ENCODE peak calls at places on chromosomes 1 and 21, in ten cellular contexts. R, Q, D, G, W, I, E, A, T and F are unnamed samples.

GRCh38 chr1:62306065-62306464 is 13.2 kb downstream of the KANK4 start:
- DNase-seq in R (no peak), Q (no peak), D (no peak), G (no peak), W (no peak), I (no peak), E (no peak), A (no peak), T (no peak), F (no peak)

GRCh38 chr1:174314433-174314832 is 133.3 kb upstream of the GPR52 start:
- DNase-seq in R (no peak), Q (no peak), D (no peak), G (no peak), W (no peak), I (no peak), E (no peak), A (no peak), T (no peak), F (peak)

GRCh38 chr1:80417651-80418050 is 1383.1 kb upstream of the ADGRL2 start:
- DNase-seq in R (peak), Q (no peak), D (peak), G (no peak), W (no peak), I (no peak), E (no peak), A (no peak), T (no peak), F (no peak)

GRCh38 chr1:239896569-239896968 is 195.1 kb upstream of the FMN2 start:
- DNase-seq in R (no peak), Q (no peak), D (no peak), G (no peak), W (no peak), I (no peak), E (no peak), A (no peak), T (no peak), F (no peak)

GRCh38 chr1:169308313-169309039 is 59.1 kb downstream of the NME7 start:
- DNase-seq in R (no peak), Q (no peak), D (no peak), G (no peak), W (no peak), I (no peak), E (no peak), A (no peak), T (no peak), F (no peak)

GRCh38 chr1:153629971-153630370 is 1.7 kb downstream of the S100A1 start:
- DNase-seq in R (no peak), Q (peak), D (no peak), G (no peak), W (no peak), I (no peak), E (no peak), A (no peak), T (no peak), F (no peak)

GRCh38 chr1:3506943-3507342 is 52.5 kb downstream of the ARHGEF16 start:
- DNase-seq in R (no peak), Q (no peak), D (no peak), G (no peak), W (no peak), I (no peak), E (no peak), A (no peak), T (no peak), F (no peak)

GRCh38 chr1:168465942-168466702 is 77.7 kb downstream of the XCL2 start:
- DNase-seq in R (peak), Q (no peak), D (no peak), G (peak), W (no peak), I (no peak), E (peak), A (no peak), T (peak), F (no peak)

GRCh38 chr1:68043443-68044090 is 6.9 kb downstream of the DIRAS3 start:
- DNase-seq in R (no peak), Q (no peak), D (no peak), G (no peak), W (no peak), I (no peak), E (no peak), A (no peak), T (no peak), F (no peak)

GRCh38 chr1:46549697-46550681 is 1.5 kb downstream of the KNCN start:
- DNase-seq in R (peak), Q (peak), D (peak), G (no peak), W (peak), I (peak), E (peak), A (peak), T (no peak), F (no peak)

GRCh38 chr1:39205102-39205780 is 746 bp downstream of the MACF1 start:
- DNase-seq in R (peak), Q (no peak), D (peak), G (peak), W (peak), I (no peak), E (peak), A (no peak), T (no peak), F (no peak)

GRCh38 chr21:42161957-42162681 is 56.8 kb upstream of the ABCG1 start:
- DNase-seq in R (no peak), Q (peak), D (no peak), G (no peak), W (no peak), I (no peak), E (peak), A (peak), T (no peak), F (no peak)

GRCh38 chr1:219318826-219319225 is 145.1 kb downstream of the LYPLAL1 start:
- DNase-seq in R (no peak), Q (no peak), D (no peak), G (no peak), W (no peak), I (no peak), E (no peak), A (no peak), T (no peak), F (no peak)

GRCh38 chr1:43419627-43420425 is 30.1 kb downstream of the SZT2 start:
- DNase-seq in R (no peak), Q (no peak), D (no peak), G (no peak), W (no peak), I (no peak), E (no peak), A (no peak), T (no peak), F (no peak)

GRCh38 chr1:147627435-147628110 is 42.8 kb downstream of the ACP6 start:
- DNase-seq in R (peak), Q (no peak), D (peak), G (peak), W (peak), I (peak), E (peak), A (peak), T (peak), F (peak)

GRCh38 chr1:23216771-23217420 is 406 bp downstream of the HTR1D start:
- DNase-seq in R (no peak), Q (no peak), D (no peak), G (no peak), W (no peak), I (peak), E (peak), A (no peak), T (peak), F (no peak)

GRCh38 chr1:46062651-46063319 is 69.6 kb downstream of the PIK3R3 start:
- DNase-seq in R (no peak), Q (no peak), D (peak), G (no peak), W (no peak), I (peak), E (peak), A (no peak), T (peak), F (no peak)

GRCh38 chr1:33302325-33302724 is 18.6 kb downstream of the A3GALT2 start:
- DNase-seq in R (peak), Q (no peak), D (no peak), G (no peak), W (no peak), I (no peak), E (no peak), A (no peak), T (no peak), F (no peak)

GRCh38 chr1:34929497-34929852 is at the start of gene DLGAP3:
- DNase-seq in R (no peak), Q (no peak), D (no peak), G (no peak), W (no peak), I (peak), E (peak), A (no peak), T (peak), F (peak)

GRCh38 chr1:93483606-93484005 is 35.7 kb downstream of the FNBP1L start:
- DNase-seq in R (no peak), Q (no peak), D (no peak), G (no peak), W (no peak), I (no peak), E (no peak), A (no peak), T (no peak), F (no peak)

GRCh38 chr1:198443374-198444233 is 96.9 kb downstream of the ATP6V1G3 start:
- DNase-seq in R (peak), Q (no peak), D (peak), G (peak), W (peak), I (peak), E (peak), A (no peak), T (no peak), F (no peak)

GRCh38 chr1:59699227-59699847 is 115.4 kb upstream of the HOOK1 start:
- DNase-seq in R (peak), Q (no peak), D (peak), G (no peak), W (peak), I (peak), E (peak), A (no peak), T (no peak), F (peak)

GRCh38 chr1:1398677-1399186 is 403 bp downstream of the CCNL2 start:
- DNase-seq in R (no peak), Q (peak), D (no peak), G (no peak), W (no peak), I (no peak), E (peak), A (no peak), T (no peak), F (no peak)

GRCh38 chr1:172719694-172720138 is 60.8 kb downstream of the FASLG start:
- DNase-seq in R (peak), Q (no peak), D (peak), G (peak), W (peak), I (peak), E (peak), A (no peak), T (no peak), F (no peak)

GRCh38 chr1:67053535-67053784 is 488 bp downstream of the SLC35D1 start:
- DNase-seq in R (no peak), Q (no peak), D (no peak), G (no peak), W (no peak), I (peak), E (peak), A (no peak), T (no peak), F (no peak)

GRCh38 chr1:38026592-38027200 is 14.2 kb downstream of the UTP11 start:
- DNase-seq in R (peak), Q (peak), D (no peak), G (no peak), W (peak), I (peak), E (peak), A (peak), T (peak), F (peak)

GRCh38 chr1:232925421-232926202 is 24.8 kb upstream of the NTPCR start:
- DNase-seq in R (no peak), Q (no peak), D (no peak), G (no peak), W (no peak), I (no peak), E (no peak), A (no peak), T (peak), F (no peak)

GRCh38 chr1:78279051-78279450 is 211.7 kb upstream of the PTGFR start:
- DNase-seq in R (peak), Q (no peak), D (peak), G (no peak), W (peak), I (no peak), E (no peak), A (no peak), T (no peak), F (no peak)

DNA sequence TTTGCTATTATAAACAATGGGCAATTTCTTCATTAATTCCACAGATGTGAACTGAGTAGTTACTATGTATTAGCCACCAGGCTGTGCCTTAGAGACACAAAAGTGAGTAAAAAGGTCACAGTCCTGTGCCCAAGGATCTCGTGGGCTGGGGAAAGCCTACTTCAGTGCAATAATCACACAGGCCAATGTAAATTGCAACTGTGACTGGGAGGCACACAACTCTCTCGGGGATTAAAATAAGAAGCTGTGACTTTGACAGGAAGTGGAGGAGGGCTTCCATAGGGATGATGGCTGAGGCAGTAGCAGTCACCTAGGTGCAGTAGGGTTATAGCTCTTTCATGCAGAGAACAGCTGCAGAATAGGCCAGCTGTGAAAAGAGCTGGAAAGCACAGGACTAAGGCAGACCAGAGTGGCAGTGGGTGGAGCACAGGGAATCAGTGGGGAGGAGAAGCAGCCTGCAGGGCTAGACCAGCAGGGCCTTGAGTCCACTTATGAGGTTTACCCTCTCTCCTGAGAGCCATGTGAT is 121.9 kb downstream of the MAB21L3 start:
- DNase-seq in R (peak), Q (no peak), D (no peak), G (no peak), W (no peak), I (no peak), E (peak), A (no peak), T (peak), F (peak)
- TF ChIP-seq CTCF in R (no peak), Q (peak), D (no peak), G (no peak), W (no peak), I (no peak), E (peak), A (peak), T (peak), F (peak)

GRCh38 chr1:159705911-159706270 is 8.5 kb downstream of the CRP start:
- DNase-seq in R (no peak), Q (no peak), D (no peak), G (no peak), W (no peak), I (no peak), E (no peak), A (no peak), T (no peak), F (no peak)

GRCh38 chr1:159705251-159705910 is 9.0 kb downstream of the CRP start:
- DNase-seq in R (no peak), Q (no peak), D (no peak), G (no peak), W (no peak), I (no peak), E (no peak), A (no peak), T (no peak), F (no peak)

GRCh38 chr1:159699653-159700052 is 14.7 kb downstream of the CRP start:
- DNase-seq in R (no peak), Q (no peak), D (no peak), G (no peak), W (no peak), I (no peak), E (no peak), A (no peak), T (no peak), F (no peak)

DNA sequence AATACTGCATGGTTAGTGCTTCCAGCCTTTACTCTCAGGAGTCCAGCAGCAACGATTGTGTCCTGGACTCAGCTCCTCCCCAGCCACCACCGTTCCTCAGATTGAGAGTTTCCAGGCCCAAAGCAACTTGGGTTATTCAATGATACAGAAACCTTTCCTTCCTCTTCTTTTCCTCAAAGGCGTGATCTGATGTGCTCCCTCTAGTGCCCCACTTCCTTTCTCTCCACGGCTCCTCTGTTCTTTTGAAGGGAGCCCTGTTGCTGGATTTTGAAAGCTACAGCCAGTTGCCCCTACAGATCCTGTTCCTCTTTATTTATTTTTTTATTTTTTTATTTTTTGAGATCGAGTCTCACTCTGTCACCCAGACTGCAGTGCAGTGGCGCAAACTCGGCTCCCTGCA is 14.1 kb downstream of the CRP start:
- DNase-seq in R (no peak), Q (no peak), D (no peak), G (no peak), W (no peak), I (no peak), E (no peak), A (no peak), T (no peak), F (no peak)
- TF ChIP-seq CTCF in R (no peak), Q (no peak), D (no peak), G (no peak), W (peak), I (no peak), E (no peak), A (no peak), T (no peak), F (no peak)

DNA sequence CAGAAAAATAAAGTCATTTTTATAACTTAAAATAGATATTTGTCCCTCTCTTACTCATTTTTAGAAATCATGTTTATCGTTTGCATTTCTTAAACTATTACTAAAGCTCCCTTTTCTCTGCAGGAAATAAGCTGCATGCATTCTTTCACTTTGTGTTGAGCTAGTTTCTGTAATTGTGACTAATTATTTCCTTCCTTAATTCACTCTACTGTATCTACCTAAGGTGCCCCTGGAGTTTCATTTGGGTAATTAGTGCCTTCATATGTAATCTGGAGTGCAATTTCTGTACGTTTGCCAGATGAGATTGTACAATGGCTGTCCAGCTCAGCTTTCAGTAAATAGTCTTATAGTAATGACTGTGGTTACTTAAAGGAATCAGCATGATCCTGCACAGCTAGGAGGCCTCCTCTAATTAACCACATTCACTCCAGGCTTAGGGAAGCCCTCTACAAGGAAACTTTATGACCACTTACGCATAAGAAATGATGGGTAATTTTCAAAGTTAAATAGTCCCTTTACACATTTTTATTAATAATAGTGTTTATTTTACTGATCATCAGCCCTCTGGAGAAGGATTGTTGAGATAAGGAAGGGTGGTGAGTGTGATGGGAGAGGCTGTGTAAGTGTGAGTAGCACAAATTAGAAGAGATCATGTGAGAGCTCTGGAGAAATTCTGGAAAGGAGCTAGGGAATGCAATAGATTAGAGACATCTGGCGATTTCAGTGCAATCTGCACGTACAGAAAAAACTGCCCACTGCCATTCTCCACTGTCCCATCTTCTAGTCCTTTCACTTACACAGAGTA is 86.8 kb downstream of the LRRC8C start:
- DNase-seq in R (peak), Q (no peak), D (peak), G (no peak), W (peak), I (no peak), E (no peak), A (no peak), T (peak), F (peak)
- TF ChIP-seq CTCF in R (no peak), Q (no peak), D (no peak), G (no peak), W (peak), I (no peak), E (no peak), A (no peak), T (no peak), F (peak)

DNA sequence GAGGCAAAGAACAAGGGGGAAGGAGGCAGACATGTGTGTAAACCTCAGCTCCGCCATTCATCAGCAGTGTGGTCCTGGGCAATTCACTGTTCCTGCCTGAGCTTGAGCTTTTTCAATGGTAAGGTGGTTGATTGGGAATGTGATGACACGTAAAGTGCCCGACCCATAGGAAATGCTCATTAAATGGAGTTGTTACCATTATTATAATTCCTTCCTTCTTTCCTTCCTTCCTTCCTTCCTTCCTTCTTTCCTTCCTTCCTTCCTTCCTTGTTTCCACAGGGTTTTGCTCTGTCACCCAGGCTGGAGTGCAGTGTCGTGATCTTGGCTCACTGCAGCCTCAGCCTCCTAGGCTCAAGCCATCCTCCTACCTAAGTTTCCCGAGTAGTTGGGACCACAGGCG is 4.3 kb downstream of the GPR37L1 start:
- DNase-seq in R (no peak), Q (no peak), D (no peak), G (no peak), W (no peak), I (no peak), E (no peak), A (no peak), T (no peak), F (no peak)
- TF ChIP-seq CTCF in R (no peak), Q (no peak), D (no peak), G (no peak), W (no peak), I (no peak), E (no peak), A (no peak), T (no peak), F (no peak)